ENCODE peak calls at places on chromosome 5, in nine cellular contexts. One of them, this sample, is unnamed.

GRCh38 chr5:103041071-103041676 is 78.8 kb downstream of the GIN1 start:
- DNase-seq in LHCN-M2: peak
- DNase-seq in MV-4-11: peak
- DNase-seq in T-helper 2 cell: peak
- DNase-seq in ELR: peak
- DNase-seq in WTC11: no peak
- DNase-seq in C1 segment of cervical spinal cord: no peak
- DNase-seq in tibial nerve: no peak
- DNase-seq in NCI-H510A treated with DMSO at 0.1 percent for 48 hours: peak
- DNase-seq in this sample: no peak

GRCh38 chr5:147887026-147887627 is 8.6 kb downstream of the SCGB3A2 start:
- DNase-seq in NCI-H510A treated with DMSO at 0.1 percent for 48 hours: peak
- DNase-seq in WTC11: no peak
- DNase-seq in MV-4-11: peak
- DNase-seq in tibial nerve: peak
- DNase-seq in ELR: peak
- DNase-seq in LHCN-M2: peak
- DNase-seq in T-helper 2 cell: no peak
- DNase-seq in C1 segment of cervical spinal cord: no peak
- DNase-seq in this sample: no peak

GRCh38 chr5:57416246-57416996 is 66.2 kb downstream of the ACTBL2 start:
- DNase-seq in ELR: no peak
- DNase-seq in C1 segment of cervical spinal cord: no peak
- DNase-seq in MV-4-11: no peak
- DNase-seq in WTC11: no peak
- DNase-seq in LHCN-M2: no peak
- DNase-seq in NCI-H510A treated with DMSO at 0.1 percent for 48 hours: no peak
- DNase-seq in T-helper 2 cell: no peak
- DNase-seq in tibial nerve: no peak
- DNase-seq in this sample: no peak

GRCh38 chr5:135193213-135194125 is 159.4 kb upstream of the PITX1 start:
- DNase-seq in T-helper 2 cell: no peak
- DNase-seq in MV-4-11: no peak
- DNase-seq in WTC11: no peak
- DNase-seq in C1 segment of cervical spinal cord: no peak
- DNase-seq in LHCN-M2: peak
- DNase-seq in NCI-H510A treated with DMSO at 0.1 percent for 48 hours: no peak
- DNase-seq in ELR: peak
- DNase-seq in tibial nerve: no peak
- DNase-seq in this sample: no peak

GRCh38 chr5:118195215-118195614 is 793.1 kb downstream of the DTWD2 start:
- DNase-seq in tibial nerve: no peak
- DNase-seq in MV-4-11: no peak
- DNase-seq in LHCN-M2: no peak
- DNase-seq in T-helper 2 cell: no peak
- DNase-seq in NCI-H510A treated with DMSO at 0.1 percent for 48 hours: no peak
- DNase-seq in ELR: no peak
- DNase-seq in WTC11: no peak
- DNase-seq in C1 segment of cervical spinal cord: no peak
- DNase-seq in this sample: no peak

GRCh38 chr5:10461904-10462542 is 20.3 kb downstream of the ROPN1L start:
- DNase-seq in LHCN-M2: no peak
- DNase-seq in NCI-H510A treated with DMSO at 0.1 percent for 48 hours: no peak
- DNase-seq in T-helper 2 cell: no peak
- DNase-seq in WTC11: no peak
- DNase-seq in tibial nerve: no peak
- DNase-seq in C1 segment of cervical spinal cord: no peak
- DNase-seq in MV-4-11: no peak
- DNase-seq in ELR: no peak
- DNase-seq in this sample: no peak

GRCh38 chr5:81288021-81288433 is 13.4 kb upstream of the ZCCHC9 start:
- DNase-seq in LHCN-M2: no peak
- DNase-seq in NCI-H510A treated with DMSO at 0.1 percent for 48 hours: no peak
- DNase-seq in WTC11: no peak
- DNase-seq in C1 segment of cervical spinal cord: no peak
- DNase-seq in tibial nerve: no peak
- DNase-seq in ELR: no peak
- DNase-seq in MV-4-11: no peak
- DNase-seq in T-helper 2 cell: no peak
- DNase-seq in this sample: no peak

GRCh38 chr5:122507581-122507980 is 195.5 kb downstream of the SNCAIP start:
- DNase-seq in ELR: peak
- DNase-seq in WTC11: no peak
- DNase-seq in MV-4-11: no peak
- DNase-seq in NCI-H510A treated with DMSO at 0.1 percent for 48 hours: no peak
- DNase-seq in C1 segment of cervical spinal cord: no peak
- DNase-seq in LHCN-M2: no peak
- DNase-seq in tibial nerve: no peak
- DNase-seq in T-helper 2 cell: no peak
- DNase-seq in this sample: no peak

GRCh38 chr5:103894882-103895281 is 332.3 kb upstream of the NUDT12 start:
- DNase-seq in C1 segment of cervical spinal cord: peak
- DNase-seq in WTC11: peak
- DNase-seq in ELR: no peak
- DNase-seq in T-helper 2 cell: no peak
- DNase-seq in NCI-H510A treated with DMSO at 0.1 percent for 48 hours: peak
- DNase-seq in MV-4-11: no peak
- DNase-seq in tibial nerve: no peak
- DNase-seq in LHCN-M2: peak
- DNase-seq in this sample: no peak